ENCODE peak calls at places on chromosome 5, in four cellular contexts. Z, Q, J and S are unnamed samples.

GRCh38 chr5:7017004-7017770 is 304.0 kb downstream of the TENT4A start:
- DNase-seq in Q (no peak), Z (no peak), J (no peak), S (no peak)

GRCh38 chr5:39211773-39212172 is 7.6 kb downstream of the FYB1 start:
- DNase-seq in Q (no peak), Z (no peak), J (no peak), S (no peak)

GRCh38 chr5:147464211-147464610 is 45.7 kb downstream of the DPYSL3 start:
- DNase-seq in J (no peak), Z (no peak), Q (no peak), S (peak)

GRCh38 chr5:106759581-106759980 is 911.2 kb downstream of the EFNA5 start:
- DNase-seq in Z (no peak), J (no peak), Q (peak), S (no peak)

GRCh38 chr5:111512026-111512405 is 319 bp downstream of the STARD4 start:
- DNase-seq in J (peak), Z (peak), Q (no peak), S (peak)

GRCh38 chr5:57566914-57567313 is 84.3 kb upstream of the ACTBL2 start:
- DNase-seq in Z (no peak), J (no peak), Q (peak), S (no peak)

GRCh38 chr5:55997742-55998351 is 3.1 kb upstream of the IL6ST start:
- DNase-seq in Q (no peak), Z (no peak), J (no peak), S (no peak)

GRCh38 chr5:172820046-172820767 is 13.8 kb upstream of the ERGIC1 start:
- DNase-seq in Z (no peak), J (no peak), Q (no peak), S (no peak)

GRCh38 chr5:115179068-115179958 is 9.6 kb upstream of the TRIM36 start:
- DNase-seq in Q (no peak), Z (peak), J (peak), S (no peak)

GRCh38 chr5:156328176-156328575 is 1.2 kb downstream of the SGCD start:
- DNase-seq in Q (no peak), J (no peak), Z (no peak), S (no peak)

GRCh38 chr5:134101686-134102439 is 12.6 kb upstream of the TCF7 start:
- DNase-seq in J (peak), Q (no peak), Z (peak), S (peak)

GRCh38 chr5:98214240-98215051 is 559.0 kb upstream of the RGMB start:
- DNase-seq in Q (no peak), Z (no peak), J (no peak), S (no peak)

GRCh38 chr5:132414634-132415377 is 45.3 kb downstream of the SLC22A5 start:
- DNase-seq in Q (no peak), Z (no peak), J (no peak), S (peak)

GRCh38 chr5:133884525-133885311 is 83.7 kb downstream of the C5orf15 start:
- DNase-seq in Q (no peak), Z (no peak), J (no peak), S (no peak)

GRCh38 chr5:36690041-36690941 is 83.9 kb downstream of the SLC1A3 start:
- DNase-seq in Q (peak), J (peak), Z (peak), S (peak)

GRCh38 chr5:66796306-66797292 is 200.4 kb downstream of the MAST4 start:
- DNase-seq in Z (no peak), Q (no peak), J (no peak), S (no peak)

GRCh38 chr5:67253911-67254310 is 57.3 kb upstream of the CD180 start:
- DNase-seq in J (no peak), Z (no peak), Q (no peak), S (no peak)

GRCh38 chr5:133531178-133531577 is 81.2 kb downstream of the FSTL4 start:
- DNase-seq in J (peak), Z (no peak), Q (no peak), S (peak)

GRCh38 chr5:151213803-151214613 is 9.9 kb downstream of the CCDC69 start:
- DNase-seq in J (peak), Z (no peak), Q (no peak), S (peak)

GRCh38 chr5:121366515-121366914 is 485.2 kb upstream of the FTMT start:
- DNase-seq in Z (no peak), Q (peak), J (no peak), S (no peak)

GRCh38 chr5:31866166-31866565 is 227.2 kb downstream of the PDZD2 start:
- DNase-seq in Q (no peak), Z (no peak), J (no peak), S (no peak)